ENCODE peak calls at places on chromosome 4, in six cellular contexts. X, L, V, F, M and P are unnamed samples.

GRCh38 chr4:55729306-55730142 is 90.1 kb upstream of the EXOC1L start:
- DNase-seq in X (peak), L (peak), V (no peak), F (no peak), M (no peak), P (no peak)

GRCh38 chr4:148238797-148239196 is 203.4 kb downstream of the NR3C2 start:
- DNase-seq in X (no peak), L (no peak), V (no peak), F (no peak), M (no peak), P (no peak)

GRCh38 chr4:148795156-148795864 is 353.1 kb upstream of the NR3C2 start:
- DNase-seq in X (no peak), L (no peak), V (no peak), F (no peak), M (no peak), P (no peak)

GRCh38 chr4:6802050-6802449 is 19.5 kb downstream of the KIAA0232 start:
- DNase-seq in X (no peak), L (no peak), V (no peak), F (no peak), M (no peak), P (no peak)

GRCh38 chr4:3660086-3660927 is 105.9 kb upstream of the ADRA2C start:
- DNase-seq in X (no peak), L (no peak), V (no peak), F (no peak), M (no peak), P (no peak)

GRCh38 chr4:105651879-105652640 is 56.4 kb downstream of the INTS12 start:
- DNase-seq in X (no peak), L (no peak), V (no peak), F (no peak), M (no peak), P (no peak)

GRCh38 chr4:26326791-26327190 is 6.0 kb downstream of the RBPJ start:
- DNase-seq in X (no peak), L (no peak), V (no peak), F (no peak), M (no peak), P (no peak)

GRCh38 chr4:64799751-64800150 is 390.5 kb upstream of the TECRL start:
- DNase-seq in X (no peak), L (no peak), V (no peak), F (no peak), M (no peak), P (no peak)

GRCh38 chr4:152072886-152073285 is 312.1 kb upstream of the GATB start:
- DNase-seq in X (no peak), L (no peak), V (no peak), F (no peak), M (no peak), P (no peak)

GRCh38 chr4:80831383-80832361 is 198.8 kb upstream of the BMP3 start:
- DNase-seq in X (no peak), L (no peak), V (no peak), F (no peak), M (no peak), P (no peak)

GRCh38 chr4:41120297-41121217 is 93.8 kb downstream of the APBB2 start:
- DNase-seq in X (peak), L (no peak), V (no peak), F (no peak), M (no peak), P (no peak)

GRCh38 chr4:91226838-91227237 is 1076.9 kb upstream of the GRID2 start:
- DNase-seq in X (no peak), L (no peak), V (no peak), F (no peak), M (no peak), P (no peak)

GRCh38 chr4:87209696-87210095 is 10.7 kb downstream of the KLHL8 start:
- DNase-seq in X (no peak), L (no peak), V (no peak), F (peak), M (no peak), P (peak)

GRCh38 chr4:7358100-7358735 is 76.5 kb downstream of the PSAPL1 start:
- DNase-seq in X (no peak), L (no peak), V (no peak), F (no peak), M (no peak), P (no peak)

GRCh38 chr4:8439168-8439567 is 1.4 kb downstream of the ACOX3 start:
- DNase-seq in X (no peak), L (no peak), V (no peak), F (no peak), M (no peak), P (no peak)

GRCh38 chr4:80182237-80182866 is 15.0 kb upstream of the PRDM8 start:
- DNase-seq in X (no peak), L (no peak), V (no peak), F (no peak), M (no peak), P (no peak)

GRCh38 chr4:16694491-16695276 is 203.8 kb downstream of the LDB2 start:
- DNase-seq in X (no peak), L (no peak), V (no peak), F (no peak), M (no peak), P (no peak)

GRCh38 chr4:26782830-26783202 is 77.8 kb upstream of the STIM2 start:
- DNase-seq in X (no peak), L (no peak), V (no peak), F (no peak), M (no peak), P (no peak)

GRCh38 chr4:33134366-33134765 is 2414.2 kb downstream of the PCDH7 start:
- DNase-seq in X (no peak), L (no peak), V (no peak), F (no peak), M (no peak), P (no peak)

GRCh38 chr4:7898385-7898784 is 41.3 kb downstream of the AFAP1 start:
- DNase-seq in X (no peak), L (no peak), V (no peak), F (no peak), M (no peak), P (no peak)

GRCh38 chr4:117664706-117665444 is 369.4 kb upstream of the NDST3 start:
- DNase-seq in X (no peak), L (no peak), V (no peak), F (no peak), M (no peak), P (no peak)

GRCh38 chr4:46329118-46329976 is 60.6 kb downstream of the GABRA2 start:
- DNase-seq in X (no peak), L (peak), V (peak), F (no peak), M (peak), P (peak)

GRCh38 chr4:6639137-6639680 is 1.3 kb upstream of the MRFAP1 start:
- DNase-seq in X (no peak), L (no peak), V (no peak), F (no peak), M (no peak), P (no peak)

GRCh38 chr4:117134386-117134785 is 49.0 kb upstream of the TRAM1L1 start:
- DNase-seq in X (no peak), L (peak), V (peak), F (peak), M (no peak), P (peak)

GRCh38 chr4:4871267-4872147 is 12.0 kb downstream of the MSX1 start:
- DNase-seq in X (no peak), L (no peak), V (peak), F (no peak), M (peak), P (no peak)

GRCh38 chr4:188130355-188130754 is 8.9 kb upstream of the TRIML1 start:
- DNase-seq in X (no peak), L (no peak), V (no peak), F (no peak), M (no peak), P (no peak)

GRCh38 chr4:1952046-1952700 is 56.6 kb downstream of the NELFA start:
- DNase-seq in X (no peak), L (no peak), V (no peak), F (no peak), M (no peak), P (no peak)

GRCh38 chr4:52566136-52567031 is 92.7 kb downstream of the USP46 start:
- DNase-seq in X (no peak), L (no peak), V (no peak), F (no peak), M (no peak), P (no peak)

GRCh38 chr4:105963461-105964400 is 68.5 kb downstream of the NPNT start:
- DNase-seq in X (peak), L (no peak), V (no peak), F (no peak), M (no peak), P (no peak)

DNA sequence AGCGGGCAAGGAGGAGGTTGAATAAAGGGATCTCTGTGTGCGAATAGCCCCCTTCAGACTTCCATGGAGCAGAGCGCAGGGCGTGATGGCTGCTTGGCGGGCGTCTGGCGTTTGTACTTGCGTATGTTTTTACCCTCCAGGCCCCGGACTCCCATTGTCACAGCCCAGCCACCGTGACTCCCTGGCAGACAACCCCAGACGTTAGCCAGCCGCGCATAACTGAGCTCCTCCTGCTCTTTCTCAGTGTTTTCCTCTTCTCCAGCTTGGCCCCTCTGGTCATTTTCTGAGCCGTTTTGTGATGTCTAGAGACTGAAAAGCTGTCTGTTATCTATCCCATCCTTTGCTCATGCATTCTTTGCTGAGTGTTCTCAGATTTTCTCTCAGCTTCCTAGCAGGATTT is 54.3 kb downstream of the IGFBP7 start:
- DNase-seq in X (no peak), L (no peak), V (peak), F (no peak), M (no peak), P (no peak)
- H3K27ac ChIP-seq in X (no peak), L (no peak), V (peak), F (no peak), M (no peak), P (no peak)

GRCh38 chr4:153927546-153927945 is 138.7 kb upstream of the SFRP2 start:
- DNase-seq in X (no peak), L (no peak), V (no peak), F (no peak), M (no peak), P (no peak)

GRCh38 chr4:153933851-153934688 is 145.2 kb upstream of the SFRP2 start:
- DNase-seq in X (no peak), L (no peak), V (no peak), F (no peak), M (no peak), P (no peak)

GRCh38 chr4:153929651-153930050 is 140.8 kb upstream of the SFRP2 start:
- DNase-seq in X (no peak), L (no peak), V (no peak), F (no peak), M (no peak), P (no peak)

GRCh38 chr4:153934689-153935017 is 145.8 kb upstream of the SFRP2 start:
- DNase-seq in X (no peak), L (no peak), V (no peak), F (no peak), M (no peak), P (no peak)

DNA sequence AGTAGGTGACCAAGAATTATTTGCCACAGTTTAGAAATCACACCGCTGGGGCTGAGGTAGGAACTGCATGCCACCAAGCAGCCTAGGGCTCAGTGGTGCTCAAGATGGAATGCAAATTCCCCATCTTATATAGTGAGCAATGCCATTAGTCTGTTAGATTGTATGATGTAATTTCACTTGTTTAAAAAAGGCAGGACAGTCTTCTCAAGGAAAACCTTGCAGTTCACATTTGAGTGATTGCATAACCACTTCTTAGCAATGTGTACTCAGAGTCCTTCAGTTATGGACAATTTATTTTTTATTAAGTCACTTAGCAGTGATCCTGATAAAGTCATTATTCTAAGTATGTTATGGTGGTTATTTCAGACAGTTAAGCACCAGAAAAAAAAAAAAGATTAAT is 142.9 kb upstream of the SFRP2 start:
- DNase-seq in X (no peak), L (no peak), V (no peak), F (no peak), M (no peak), P (no peak)
- H3K4me3 ChIP-seq in X (no peak), L (no peak), V (no peak), F (no peak), M (no peak), P (no peak)

DNA sequence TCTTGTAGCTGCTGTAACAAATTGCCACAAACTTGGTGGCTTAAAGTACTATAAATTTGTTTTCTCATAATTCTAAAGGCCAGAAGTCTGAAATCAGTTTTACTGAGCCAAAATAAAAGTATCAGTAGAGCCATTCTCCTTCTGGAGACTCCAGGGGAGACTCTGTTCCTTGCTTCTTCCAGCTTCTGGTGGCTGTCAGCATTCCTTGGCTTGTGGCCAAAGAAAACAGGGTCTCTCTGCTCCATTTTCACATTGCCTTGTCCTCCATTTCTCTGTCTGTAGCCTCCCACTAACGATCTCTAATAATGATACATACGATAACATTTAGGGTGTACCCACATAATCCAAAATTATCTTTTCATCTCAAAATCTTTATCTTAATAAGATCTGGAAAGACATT is 200.4 kb downstream of the MAB21L2 start:
- DNase-seq in X (no peak), L (peak), V (peak), F (no peak), M (no peak), P (no peak)
- TF ChIP-seq GABPA in X (no peak), L (no peak), V (no peak), F (no peak), M (no peak), P (no peak)

GRCh38 chr4:123553733-123554132 is 157.1 kb downstream of the SPRY1 start:
- DNase-seq in X (no peak), L (peak), V (no peak), F (no peak), M (no peak), P (no peak)

GRCh38 chr4:123555500-123556273 is 159.1 kb downstream of the SPRY1 start:
- DNase-seq in X (no peak), L (peak), V (no peak), F (no peak), M (no peak), P (peak)

GRCh38 chr4:123554263-123554662 is 157.7 kb downstream of the SPRY1 start:
- DNase-seq in X (no peak), L (no peak), V (no peak), F (no peak), M (no peak), P (no peak)

GRCh38 chr4:123556526-123556925 is 159.9 kb downstream of the SPRY1 start:
- DNase-seq in X (no peak), L (no peak), V (no peak), F (no peak), M (no peak), P (no peak)

GRCh38 chr4:123554819-123555499 is 158.4 kb downstream of the SPRY1 start:
- DNase-seq in X (no peak), L (no peak), V (no peak), F (no peak), M (no peak), P (peak)
- H3K27ac ChIP-seq in X (no peak), L (peak), V (no peak), F (no peak), M (no peak), P (peak)

DNA sequence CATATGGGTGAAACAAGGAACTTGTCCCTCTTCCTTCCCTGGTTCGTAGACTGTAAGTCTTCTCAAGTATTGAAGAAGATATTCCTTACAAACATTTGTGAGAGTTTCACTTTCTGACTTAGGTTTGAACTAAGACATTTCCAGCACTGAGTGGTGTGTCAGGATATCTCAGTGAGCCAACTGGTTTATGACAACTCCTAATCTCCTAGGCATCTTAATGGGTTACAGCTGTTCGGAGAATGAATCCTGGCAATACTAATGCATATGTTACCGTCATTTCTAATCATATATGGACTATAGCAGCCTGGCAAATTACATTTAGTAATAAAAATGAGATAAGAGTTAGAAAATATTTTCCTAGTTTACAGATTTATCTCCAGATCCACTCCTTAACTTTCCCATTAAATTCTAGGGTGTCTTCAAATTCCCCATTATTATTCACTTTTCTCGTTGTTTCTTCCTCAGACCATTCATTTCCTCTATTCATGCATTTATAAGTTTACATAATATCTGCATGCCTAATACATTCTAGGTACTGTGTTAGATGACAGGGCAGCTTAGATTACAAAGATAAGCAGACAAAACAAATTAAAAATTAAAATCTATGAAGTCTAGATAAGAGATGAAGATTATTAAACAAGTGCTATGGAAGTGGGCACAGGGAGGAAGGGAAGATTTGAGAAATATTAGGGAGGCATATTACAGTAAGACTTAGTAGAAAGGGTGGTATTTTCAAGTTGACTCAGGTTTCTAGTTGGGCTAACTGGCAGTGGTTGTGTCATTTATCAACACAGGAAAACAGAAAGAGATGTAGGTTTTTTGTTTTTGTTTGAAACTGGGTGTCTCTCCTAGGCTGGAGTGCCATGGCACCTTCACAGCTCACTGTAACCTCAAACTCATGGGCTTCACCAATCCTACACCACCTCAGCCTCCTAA is 173.9 kb downstream of the WDFY3 start:
- DNase-seq in X (no peak), L (no peak), V (peak), F (no peak), M (no peak), P (no peak)
- H3K4me3 ChIP-seq in X (no peak), L (no peak), V (peak), F (no peak), M (no peak), P (no peak)

DNA sequence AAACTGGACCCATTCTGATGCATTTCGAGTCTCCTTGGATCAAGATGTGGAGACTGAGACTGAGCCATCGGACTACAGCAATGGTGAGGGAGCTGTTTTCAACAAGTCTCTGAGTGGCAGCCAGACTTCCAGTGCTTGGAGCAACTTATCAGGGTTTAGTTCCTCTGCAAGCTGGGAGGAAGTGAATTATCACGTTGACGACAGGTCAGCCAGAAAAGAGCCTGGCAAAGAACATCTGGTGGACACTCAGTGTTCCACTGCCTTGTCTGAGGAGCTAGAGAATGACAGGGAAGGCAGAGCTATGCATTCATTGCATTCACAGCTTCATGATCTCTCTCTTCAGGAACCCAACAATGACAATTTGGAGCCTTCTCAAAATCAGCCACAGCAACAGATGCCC is 84.8 kb downstream of the NEUROG2 start:
- DNase-seq in X (no peak), L (no peak), V (no peak), F (no peak), M (no peak), P (no peak)
- TF ChIP-seq GABPA in X (no peak), L (no peak), V (no peak), F (no peak), M (no peak), P (no peak)

GRCh38 chr4:23266401-23266800 is 573.7 kb downstream of the GBA3 start:
- DNase-seq in X (no peak), L (no peak), V (no peak), F (no peak), M (no peak), P (no peak)
- H3K27ac ChIP-seq in X (no peak), L (no peak), V (no peak), F (no peak), M (no peak), P (no peak)

GRCh38 chr4:186104114-186104894 is at the start of gene FAM149A:
- DNase-seq in X (no peak), L (no peak), V (no peak), F (no peak), M (peak), P (no peak)
- H3K4me3 ChIP-seq in X (no peak), L (no peak), V (no peak), F (no peak), M (peak), P (no peak)

DNA sequence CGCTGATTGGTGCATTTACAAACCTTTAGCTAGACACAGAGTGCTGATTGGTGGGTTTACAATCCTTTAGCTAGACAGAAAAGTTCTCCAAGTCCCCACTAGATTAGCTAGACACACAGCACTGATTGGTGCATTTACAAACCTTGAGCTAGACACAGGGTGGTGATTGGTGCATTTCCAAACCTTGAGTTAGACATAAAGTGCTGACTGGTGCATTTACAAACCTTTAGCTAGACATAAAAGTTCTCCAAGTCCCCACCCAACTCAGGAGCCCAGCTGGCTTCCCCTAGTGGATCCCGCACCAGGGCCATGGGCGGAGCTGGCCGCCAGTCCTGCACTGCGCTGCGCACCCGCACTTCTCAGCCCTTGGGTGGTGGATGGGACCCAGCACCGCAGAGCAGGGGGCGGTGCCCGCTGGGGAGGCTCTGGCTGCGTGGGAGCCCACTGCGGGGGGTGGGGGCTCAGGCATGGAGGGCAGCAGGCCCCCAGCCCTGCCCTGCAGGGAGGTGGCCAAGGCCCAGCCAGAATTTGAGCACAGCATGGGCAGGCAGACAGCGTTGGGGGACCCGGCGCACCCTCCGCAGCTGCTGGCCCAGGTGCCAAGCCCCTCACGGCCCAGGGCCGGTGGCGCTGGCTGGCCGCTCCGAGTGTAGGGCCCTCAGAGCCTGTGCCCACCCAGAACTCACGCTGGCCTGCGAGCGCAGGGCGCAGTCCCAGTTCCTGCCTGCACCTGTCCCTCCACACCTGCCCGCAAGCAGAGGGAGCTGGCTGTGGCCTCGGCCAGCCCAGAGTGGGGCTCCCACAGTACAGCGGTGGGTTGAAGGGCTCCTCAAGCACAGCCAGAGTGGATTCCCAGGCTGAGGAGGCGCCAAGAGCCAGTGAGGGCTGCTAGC is 608.9 kb upstream of the LCORL start:
- DNase-seq in X (no peak), L (no peak), V (no peak), F (no peak), M (no peak), P (no peak)
- TF ChIP-seq GABPA in X (no peak), L (no peak), V (no peak), F (no peak), M (no peak), P (no peak)